ENCODE peak calls at places on chromosomes 4 and X, in four cellular contexts. A is OCI-LY7, N is lower lobe of right lung, B is PC-9. K is an unnamed sample. For H3K4me1, the result is how much of the 10 kb centered on the place peaks cover.

GRCh38 chrX:56812515-56813105 is 83.6 kb downstream of the NBDY start:
- DNase-seq in N (no peak), A (peak), B (no peak), K (no peak)

GRCh38 chr4:105461221-105462041 is 12.4 kb downstream of the PPA2 start:
- DNase-seq in A (no peak), B (peak), N (no peak), K (no peak)

GRCh38 chrX:126165721-126166401 is at the start of gene DCAF12L2:
- DNase-seq in N (peak), B (no peak), A (no peak), K (no peak)

GRCh38 chr4:46392421-46392820 is 2.5 kb upstream of the GABRA2 start:
- DNase-seq in B (no peak), N (no peak), A (no peak), K (no peak)

GRCh38 chr4:3208826-3209225 is 40.1 kb upstream of the MSANTD1 start:
- DNase-seq in N (no peak), B (no peak), A (no peak), K (no peak)

GRCh38 chr4:82561745-82562552 is at the start of gene TMEM150C:
- DNase-seq in B (no peak), A (no peak), N (no peak), K (peak)

GRCh38 chr4:153573881-153574807 is 108.0 kb downstream of the TMEM131L start:
- DNase-seq in N (peak), A (peak), B (peak), K (peak)

GRCh38 chr4:158860856-158861255 is 92.0 kb downstream of the FNIP2 start:
- DNase-seq in B (no peak), N (no peak), A (no peak), K (no peak)

GRCh38 chrX:31500920-31501319 is 429.1 kb upstream of the FTHL17 start:
- DNase-seq in N (no peak), B (peak), A (no peak), K (no peak)

GRCh38 chrX:37608156-37608555 is 36.7 kb downstream of the LANCL3 start:
- DNase-seq in A (no peak), N (no peak), B (no peak), K (no peak)

GRCh38 chr4:10026485-10026884 is 5.2 kb upstream of the SLC2A9 start:
- DNase-seq in A (no peak), N (no peak), B (no peak), K (no peak)

GRCh38 chr4:69484011-69484410 is 11.7 kb downstream of the UGT2B4 start:
- DNase-seq in N (no peak), A (no peak), B (no peak), K (no peak)

GRCh38 chr4:121728066-121728465 is 31.3 kb upstream of the ANXA5 start:
- DNase-seq in B (peak), A (no peak), N (no peak), K (no peak)

GRCh38 chrX:98956014-98956413 is 1454.1 kb downstream of the PCDH19 start:
- DNase-seq in N (no peak), A (no peak), B (no peak), K (no peak)

GRCh38 chr4:169251291-169252235 is 19.2 kb downstream of the SH3RF1 start:
- DNase-seq in N (no peak), B (peak), A (no peak), K (no peak)

GRCh38 chr4:77617203-77617602 is 11.6 kb downstream of the CXCL13 start:
- DNase-seq in B (peak), N (no peak), A (no peak), K (no peak)

GRCh38 chr4:27154706-27155105 is 294.1 kb downstream of the STIM2 start:
- DNase-seq in A (no peak), B (peak), N (no peak), K (no peak)

GRCh38 chr4:40515398-40516293 is 114.0 kb downstream of the RBM47 start:
- DNase-seq in B (peak), N (peak), A (peak), K (no peak)

GRCh38 chr4:156295676-156296075 is 342.0 kb upstream of the CTSO start:
- DNase-seq in B (no peak), A (no peak), N (no peak), K (no peak)

GRCh38 chr4:123884922-123885321 is 488.3 kb downstream of the SPRY1 start:
- DNase-seq in N (no peak), A (no peak), B (no peak), K (no peak)

GRCh38 chr4:21032246-21032645 is 332.0 kb downstream of the PACRGL start:
- DNase-seq in B (no peak), N (no peak), A (no peak), K (no peak)

GRCh38 chrX:124440674-124441073 is 94.3 kb downstream of the SH2D1A start:
- DNase-seq in B (no peak), N (no peak), A (no peak), K (no peak)

GRCh38 chrX:132001127-132001526 is 22.0 kb upstream of the STK26 start:
- DNase-seq in A (no peak), N (no peak), B (peak), K (no peak)

GRCh38 chr4:15158410-15159091 is 156.3 kb downstream of the CPEB2 start:
- DNase-seq in B (no peak), N (no peak), A (no peak), K (no peak)

GRCh38 chr4:186192068-186192751 is 843 bp downstream of the CYP4V2 start:
- DNase-seq in B (no peak), A (peak), N (no peak), K (no peak)

GRCh38 chr4:58515206-58515605 is 1405.0 kb upstream of the IGFBP7 start:
- DNase-seq in B (no peak), A (no peak), N (no peak), K (no peak)

GRCh38 chrX:127558811-127559210 is 493.4 kb downstream of the ACTRT1 start:
- DNase-seq in A (no peak), N (no peak), B (no peak), K (no peak)

DNA sequence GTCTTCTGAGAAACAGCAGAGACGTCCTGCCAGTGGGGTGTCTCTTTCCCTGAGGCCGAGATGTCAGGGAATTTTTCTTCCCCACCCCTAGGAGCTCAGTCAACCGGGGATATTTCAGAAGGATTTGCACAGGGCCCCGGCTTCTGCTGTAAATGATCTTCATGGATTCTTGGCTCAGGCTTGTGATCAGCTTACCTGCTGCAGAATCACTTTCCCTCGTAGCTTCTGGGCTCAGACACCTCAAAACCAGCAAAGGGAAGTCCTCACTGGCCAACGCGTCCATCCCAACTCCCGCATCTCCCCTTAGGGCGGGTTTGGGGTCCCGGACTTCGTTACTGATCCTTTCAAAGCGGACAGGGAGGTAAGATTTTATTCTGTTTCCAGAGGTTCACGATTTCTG is 212.7 kb downstream of the SHOX start:
- DNase-seq in B (no peak), A (no peak), N (no peak), K (no peak)
- H3K4me3 ChIP-seq in B (no peak), A (no peak), N (no peak), K (no peak)

GRCh38 chr4:152107736-152108500 is 347.1 kb upstream of the GATB start:
- DNase-seq in A (no peak), N (no peak), B (no peak), K (no peak)

GRCh38 chr4:152104846-152105462 is 344.1 kb upstream of the GATB start:
- DNase-seq in A (no peak), B (no peak), N (no peak), K (no peak)

GRCh38 chr4:152106781-152107321 is 346.0 kb upstream of the GATB start:
- DNase-seq in B (no peak), A (no peak), N (no peak), K (no peak)

GRCh38 chr4:152104286-152104685 is 343.5 kb upstream of the GATB start:
- DNase-seq in A (no peak), B (no peak), N (no peak), K (no peak)

DNA sequence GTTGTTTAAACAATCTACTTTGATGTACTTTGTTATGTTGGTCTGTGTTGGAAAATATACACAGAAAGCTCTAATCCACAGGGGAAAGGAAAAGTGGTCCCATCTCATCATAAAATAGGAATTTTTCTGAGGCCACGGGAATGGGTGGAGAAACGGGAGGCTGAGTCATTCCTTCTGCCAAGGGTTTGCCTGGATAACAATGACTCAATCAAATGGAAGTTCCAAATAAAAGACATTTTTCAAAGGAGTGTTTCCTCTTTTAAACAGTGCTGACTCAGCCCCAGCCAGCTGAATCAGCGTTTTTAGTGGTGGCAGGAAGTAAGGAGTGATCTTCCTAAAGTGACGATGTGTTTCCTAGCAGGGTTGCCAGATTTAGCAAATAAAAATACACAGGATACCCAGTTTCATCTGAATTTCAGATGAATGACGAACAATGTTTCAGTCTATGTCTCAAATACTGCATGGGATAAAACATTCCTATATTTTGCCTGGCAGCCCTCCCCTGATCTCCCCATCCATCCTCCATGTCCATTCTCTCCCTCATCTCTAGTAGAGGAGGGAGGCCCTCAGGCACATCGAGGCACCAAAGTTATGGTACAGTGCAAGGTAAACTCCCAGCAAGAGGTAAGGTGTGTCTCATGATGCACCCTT is 345.4 kb upstream of the GATB start:
- DNase-seq in N (peak), A (no peak), B (peak), K (peak)
- H3K27ac ChIP-seq in N (no peak), A (no peak), B (peak), K (no peak)

DNA sequence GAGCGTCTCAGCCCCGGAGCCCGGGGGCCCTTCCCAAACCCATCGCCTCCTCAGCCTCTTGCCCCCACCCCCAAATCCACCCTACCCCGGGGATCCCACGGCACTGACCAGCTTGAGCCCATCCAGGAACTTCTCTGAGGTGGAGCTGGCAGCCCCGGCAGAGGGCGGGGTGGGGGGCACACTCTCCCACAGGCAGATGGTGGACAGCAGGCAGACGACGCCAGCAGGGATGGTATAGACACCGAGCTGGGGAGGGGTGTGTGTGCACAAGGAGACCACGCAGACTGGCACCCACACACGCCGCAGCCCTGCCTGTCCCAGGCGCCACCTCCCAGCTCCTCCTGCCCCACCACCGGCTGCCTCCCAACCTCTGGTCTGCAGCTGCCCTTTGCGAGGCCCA is 4.3 kb downstream of the SLC49A3 start:
- DNase-seq in N (no peak), B (no peak), A (no peak), K (peak)
- H3K4me1 ChIP-seq in N (under half), B (under half), A (under half), K (under half)

DNA sequence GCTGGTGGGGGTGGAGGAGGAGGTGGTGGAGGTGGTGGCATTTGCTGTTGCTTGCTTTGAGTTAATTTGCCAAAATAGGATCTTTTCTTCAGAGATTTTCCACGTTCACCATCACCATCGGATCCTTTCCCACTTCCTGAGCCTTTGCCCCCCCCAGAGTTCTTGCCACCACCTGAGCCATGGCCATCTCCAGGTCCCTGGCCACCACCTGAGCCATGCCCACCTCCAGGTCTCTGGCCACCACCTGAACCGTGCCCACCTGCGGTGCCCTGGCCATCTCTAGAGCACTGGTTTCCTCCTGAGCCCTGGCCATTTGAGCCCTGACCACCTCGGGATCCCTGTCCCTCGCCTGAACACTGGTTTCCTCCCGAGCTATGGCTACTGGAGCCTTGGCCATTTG is 1.9 kb downstream of the IRS4 start:
- DNase-seq in N (no peak), A (no peak), B (no peak), K (no peak)
- H3K4me3 ChIP-seq in N (no peak), A (no peak), B (no peak), K (no peak)

DNA sequence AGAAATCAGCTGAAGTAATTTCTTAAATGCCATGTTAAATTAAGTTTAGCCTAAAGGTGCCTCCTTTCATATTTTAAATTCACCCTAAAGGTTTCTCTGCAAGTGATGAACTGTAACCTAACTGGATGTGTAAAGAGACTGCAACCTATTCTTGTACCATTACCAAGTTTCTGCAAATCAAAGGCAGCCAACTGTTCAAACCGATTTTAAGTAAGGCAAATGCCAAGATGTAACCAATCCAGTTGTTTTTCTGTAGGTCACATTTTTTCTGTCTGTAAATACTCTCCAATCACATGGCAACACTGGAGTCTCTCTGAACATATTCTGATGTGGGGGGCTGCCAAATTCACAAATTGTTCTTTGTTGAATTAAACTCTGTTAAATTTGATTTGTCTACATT is 42.4 kb upstream of the FGF2 start:
- DNase-seq in A (no peak), B (no peak), N (no peak), K (no peak)
- H3K27ac ChIP-seq in A (no peak), B (peak), N (no peak), K (no peak)

GRCh38 chr4:88742561-88742960 is 44.9 kb upstream of the NAP1L5 start:
- DNase-seq in N (no peak), A (no peak), B (no peak), K (no peak)
- H3K4me1 ChIP-seq in N (under half), A (under half), B (under half), K (under half)